ENCODE peak calls at places on chromosome 13, in nine cellular contexts. R is substantia nigra; M is SJCRH30; Y is fibroblast of lung; W is GM23338; F is body of pancreas; Q is ovary; G is GM12878; N is naive thymus-derived CD4-positive, alpha-beta T cell. I is an unnamed sample.
A peak's percentile ranks its signal among the peaks of the same experiment; 100 is the strongest.

GRCh38 chr13:104008075-104008474 is 941.9 kb upstream of the SLC10A2 start:
- DNase-seq in Q (no peak), R (no peak), W (no peak), G (no peak), M (peak; percentile 52), F (no peak), Y (no peak), N (no peak), I (no peak)

GRCh38 chr13:48222358-48223015 is 10.5 kb upstream of the ITM2B start:
- DNase-seq in M (no peak), F (no peak), N (no peak), R (no peak), Q (peak; percentile 62), W (no peak), G (no peak), Y (peak; percentile 76), I (no peak)

GRCh38 chr13:26811636-26812035 is 51.0 kb upstream of the GPR12 start:
- DNase-seq in W (no peak), G (no peak), M (no peak), Y (no peak), N (no peak), F (no peak), Q (no peak), R (no peak), I (no peak)

GRCh38 chr13:106612688-106613087 is 44.8 kb upstream of the ARGLU1 start:
- DNase-seq in M (peak; percentile 36), N (no peak), Q (peak; percentile 91), R (no peak), G (no peak), Y (peak; percentile 61), F (peak; percentile 46), W (no peak), I (peak; percentile 93)

GRCh38 chr13:50459046-50459445 is 384.4 kb downstream of the DLEU7 start:
- DNase-seq in W (no peak), F (no peak), G (no peak), N (no peak), Q (no peak), R (no peak), M (no peak), Y (no peak), I (no peak)

GRCh38 chr13:63842102-63842501 is 2426.5 kb upstream of the PCDH20 start:
- DNase-seq in W (no peak), F (no peak), R (no peak), Q (no peak), G (no peak), M (no peak), N (no peak), Y (no peak), I (no peak)

GRCh38 chr13:32116210-32116609 is 84.6 kb downstream of the FRY start:
- DNase-seq in R (no peak), Q (no peak), F (no peak), N (no peak), W (no peak), G (no peak), M (no peak), Y (no peak), I (no peak)

GRCh38 chr13:37954191-37954590 is 84.6 kb upstream of the TRPC4 start:
- DNase-seq in N (no peak), Q (no peak), W (no peak), Y (no peak), F (no peak), R (no peak), G (no peak), M (no peak), I (no peak)

GRCh38 chr13:38735655-38736440 is 49.0 kb downstream of the FREM2 start:
- DNase-seq in R (no peak), F (no peak), N (no peak), M (no peak), Q (no peak), G (no peak), W (no peak), Y (no peak), I (peak; percentile 23)

DNA sequence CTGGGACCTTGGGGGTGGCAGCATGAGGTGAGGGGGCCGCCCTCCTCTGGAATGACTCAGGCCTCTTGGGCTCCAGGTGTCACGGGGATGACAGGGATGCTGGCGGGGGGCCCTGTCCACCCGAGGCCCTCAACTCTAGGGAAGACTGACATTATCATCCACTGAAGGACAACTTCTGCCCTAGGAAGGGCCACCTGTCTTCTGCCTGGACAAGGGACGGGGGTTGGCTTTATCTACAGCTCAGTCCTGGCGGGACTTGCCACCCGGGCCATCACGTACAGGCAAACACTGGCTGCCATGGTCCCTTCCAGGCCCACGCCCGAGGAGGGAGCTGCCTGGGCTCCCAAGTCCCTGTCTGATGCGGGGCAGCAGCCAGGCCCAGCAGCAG is 130.7 kb downstream of the STK24 start:
- DNase-seq in N (no peak), M (no peak), Y (no peak), G (no peak), Q (no peak), W (no peak), F (no peak), R (no peak), I (no peak)
- H3K27ac ChIP-seq in N (peak overlapping the region; percentile 58), M (no peak overlapping the region), Y (no peak overlapping the region), G (no peak overlapping the region), Q (no peak overlapping the region), W (peak overlapping the region; percentile 63), F (no peak overlapping the region), R (no peak overlapping the region), I (no peak overlapping the region)

GRCh38 chr13:112225429-112226090 is 150.6 kb upstream of the SPACA7 start:
- DNase-seq in W (no peak), M (no peak), N (no peak), R (no peak), Q (no peak), Y (no peak), G (no peak), F (no peak), I (no peak)

GRCh38 chr13:112220296-112220875 is 153.4 kb downstream of the SOX1 start:
- DNase-seq in W (no peak), R (no peak), Y (no peak), M (no peak), Q (no peak), G (no peak), F (no peak), N (no peak), I (no peak)

GRCh38 chr13:112219753-112220152 is 152.8 kb downstream of the SOX1 start:
- DNase-seq in Q (no peak), M (no peak), F (no peak), R (no peak), N (no peak), W (no peak), G (no peak), Y (no peak), I (no peak)

GRCh38 chr13:112220925-112221324 is 154.0 kb downstream of the SOX1 start:
- DNase-seq in Q (no peak), N (no peak), W (no peak), M (no peak), Y (no peak), F (no peak), R (no peak), G (no peak), I (no peak)

DNA sequence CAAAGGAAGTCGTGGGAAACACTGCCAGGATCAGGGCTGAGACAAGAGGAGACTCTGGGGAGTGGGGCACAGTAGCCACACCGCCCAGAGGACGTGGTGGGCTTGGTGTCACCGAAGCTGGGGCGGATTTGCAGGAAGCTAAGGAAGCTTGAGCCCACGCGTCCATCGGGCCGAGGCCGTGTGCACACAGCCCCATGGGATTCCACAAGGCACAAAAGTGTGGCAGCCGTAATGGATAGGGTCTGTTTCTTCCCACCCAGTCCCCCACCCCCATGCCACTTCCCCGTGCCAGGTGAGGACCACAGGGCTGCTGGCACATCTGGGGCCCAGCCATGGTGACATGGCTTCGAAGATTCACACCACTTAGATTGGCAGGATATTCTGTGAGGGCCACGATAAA is 153.2 kb upstream of the SPACA7 start:
- DNase-seq in N (no peak), R (no peak), G (no peak), M (no peak), W (no peak), F (no peak), Q (no peak), Y (no peak), I (no peak)
- H3K27ac ChIP-seq in N (no peak overlapping the region), R (no peak overlapping the region), G (no peak overlapping the region), M (no peak overlapping the region), W (no peak overlapping the region), F (no peak overlapping the region), Q (no peak overlapping the region), Y (no peak overlapping the region), I (no peak overlapping the region)

DNA sequence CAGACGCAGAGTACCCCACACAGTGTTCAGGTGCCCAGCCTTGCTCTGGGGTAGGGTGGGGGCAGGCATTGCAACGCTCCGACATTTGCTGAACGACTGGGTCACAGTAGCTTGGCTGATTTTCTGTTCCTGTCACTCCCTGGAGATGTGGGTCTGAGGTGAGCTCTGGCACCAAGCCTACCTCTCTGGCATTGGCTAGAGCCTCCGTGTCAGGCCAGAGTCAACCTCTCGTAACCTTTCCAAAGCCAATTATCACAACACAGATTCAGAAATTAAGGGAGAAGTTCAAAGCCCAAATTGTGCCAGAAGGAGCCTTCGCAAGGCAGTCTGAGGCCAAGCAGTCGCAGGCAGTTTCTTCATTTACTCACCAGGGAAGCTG is 117.2 kb downstream of the IRS2 start:
- DNase-seq in R (no peak), W (no peak), G (no peak), Y (no peak), N (no peak), M (no peak), Q (no peak), F (no peak), I (no peak)
- H3K27ac ChIP-seq in R (no peak overlapping the region), W (no peak overlapping the region), G (no peak overlapping the region), Y (no peak overlapping the region), N (no peak overlapping the region), M (no peak overlapping the region), Q (no peak overlapping the region), F (no peak overlapping the region), I (no peak overlapping the region)

GRCh38 chr13:59963383-59963782 is 200.3 kb downstream of the DIAPH3 start:
- DNase-seq in G (no peak), F (no peak), M (no peak), W (peak; percentile 54), Q (no peak), N (no peak), R (no peak), Y (no peak), I (no peak)

GRCh38 chr13:59963827-59964226 is 199.9 kb downstream of the DIAPH3 start:
- DNase-seq in G (no peak), N (no peak), R (no peak), W (no peak), F (no peak), Q (no peak), M (no peak), Y (no peak), I (no peak)

GRCh38 chr13:59957438-59957837 is 206.3 kb downstream of the DIAPH3 start:
- DNase-seq in Y (no peak), G (no peak), F (no peak), N (no peak), M (no peak), R (no peak), Q (no peak), W (no peak), I (no peak)

GRCh38 chr13:59960683-59961082 is 203.0 kb downstream of the DIAPH3 start:
- DNase-seq in W (no peak), F (no peak), Q (no peak), Y (peak; percentile 23), R (no peak), N (no peak), G (no peak), M (no peak), I (no peak)

DNA sequence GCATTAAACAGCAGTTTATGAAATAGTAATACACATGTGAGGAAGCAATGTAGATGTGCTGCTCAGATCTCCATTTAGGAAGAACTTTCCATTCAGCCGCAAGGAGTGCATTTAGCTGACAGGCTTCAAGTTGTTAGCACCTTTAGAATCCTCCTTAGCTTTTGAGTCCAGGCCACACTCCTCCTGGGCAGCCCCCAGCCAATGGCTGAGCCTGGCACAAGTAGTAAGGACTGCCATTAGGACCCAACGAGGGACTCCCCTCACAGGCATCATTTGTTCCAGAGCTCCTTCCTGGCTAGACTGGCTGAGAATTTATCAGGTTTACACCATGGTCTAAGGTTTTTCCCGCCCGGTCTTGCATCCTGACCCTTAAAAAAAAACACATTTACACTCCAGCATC is 201.4 kb downstream of the DIAPH3 start:
- DNase-seq in W (peak; percentile 19), F (no peak), Q (no peak), Y (no peak), N (no peak), R (no peak), G (no peak), M (no peak), I (no peak)
- H3K27ac ChIP-seq in W (no peak overlapping the region), F (no peak overlapping the region), Q (no peak overlapping the region), Y (no peak overlapping the region), N (no peak overlapping the region), R (no peak overlapping the region), G (no peak overlapping the region), M (no peak overlapping the region), I (no peak overlapping the region)

I was measured in testis.